ENCODE peak calls at places on chromosomes 7 and 10, in eight cellular contexts. X is HFFc6, S is astrocyte, K is glutamatergic neuron, E is heart right ventricle, V is A673, G is endothelial cell, R is HL-60. H is an unnamed sample.
A peak's percentile ranks its signal among the peaks of the same experiment; 100 is the strongest.

GRCh38 chr10:132373241-132373955 is 23.6 kb upstream of the PWWP2B start:
- DNase-seq in R (no peak), X (no peak), S (no peak), G (no peak), K (peak; percentile 13), E (no peak), V (no peak), H (no peak)

GRCh38 chr7:50560865-50561351 is 4.3 kb downstream of the DDC start:
- DNase-seq in S (no peak), G (no peak), K (peak; percentile 45), R (no peak), X (no peak), V (no peak), E (peak; percentile 31), H (peak; percentile 21)

GRCh38 chr7:32785365-32785764 is 106.2 kb downstream of the KBTBD2 start:
- DNase-seq in V (no peak), X (no peak), S (no peak), G (no peak), E (peak; percentile 18), K (no peak), R (no peak), H (no peak)

GRCh38 chr10:15043674-15044073 is at the start of gene OLAH:
- DNase-seq in E (no peak), G (no peak), X (no peak), R (no peak), S (no peak), K (no peak), V (peak; percentile 39), H (no peak)

GRCh38 chr7:94400643-94401042 is 5.9 kb downstream of the COL1A2 start:
- DNase-seq in G (no peak), K (no peak), V (peak; percentile 52), E (no peak), S (no peak), R (no peak), X (no peak), H (no peak)

GRCh38 chr10:126247454-126247975 is 140.8 kb downstream of the ADAM12 start:
- DNase-seq in S (peak; percentile 100), R (no peak), G (no peak), X (peak; percentile 99), V (peak; percentile 23), E (peak; percentile 42), K (no peak), H (no peak)

GRCh38 chr10:132107947-132108877 is 42.5 kb downstream of the JAKMIP3 start:
- DNase-seq in G (no peak), X (no peak), V (no peak), E (no peak), S (no peak), R (no peak), K (no peak), H (no peak)

GRCh38 chr7:45720989-45721388 is 146.8 kb downstream of the ADCY1 start:
- DNase-seq in R (no peak), S (no peak), E (no peak), X (no peak), K (no peak), G (no peak), V (no peak), H (no peak)

GRCh38 chr7:122416316-122416925 is 111.9 kb upstream of the FEZF1 start:
- DNase-seq in X (no peak), R (no peak), E (no peak), V (no peak), S (peak; percentile 39), K (no peak), G (no peak), H (no peak)

GRCh38 chr10:28327494-28327886 is 24.6 kb upstream of the MPP7 start:
- DNase-seq in E (no peak), S (peak; percentile 73), R (no peak), V (no peak), K (no peak), G (no peak), X (peak; percentile 46), H (no peak)

GRCh38 chr7:154252046-154252445 is 199.8 kb downstream of the DPP6 start:
- DNase-seq in E (no peak), X (no peak), G (no peak), R (no peak), V (no peak), K (no peak), S (no peak), H (no peak)

GRCh38 chr7:24069751-24070150 is 214.2 kb upstream of the NPY start:
- DNase-seq in R (no peak), G (no peak), S (no peak), V (no peak), K (no peak), E (no peak), X (no peak), H (no peak)

GRCh38 chr10:132533571-132534260 is 3.9 kb upstream of the INPP5A start:
- DNase-seq in S (no peak), X (no peak), K (no peak), G (no peak), R (no peak), V (no peak), E (no peak), H (peak; percentile 1)

GRCh38 chr10:42149722-42150427 is 488.5 kb downstream of the ZNF33B start:
- DNase-seq in G (no peak), R (no peak), K (no peak), E (peak; percentile 3), V (no peak), X (no peak), S (no peak), H (no peak)

GRCh38 chr10:47062801-47063200 is 151.6 kb downstream of the PTPN20 start:
- DNase-seq in X (no peak), E (no peak), R (no peak), S (no peak), V (no peak), G (no peak), K (no peak), H (no peak)

GRCh38 chr10:60192986-60193385 is 196.7 kb downstream of the ANK3 start:
- DNase-seq in V (peak; percentile 19), K (no peak), E (no peak), S (no peak), X (no peak), R (no peak), G (no peak), H (no peak)

GRCh38 chr10:80464557-80465466 is 10.7 kb downstream of the TSPAN14 start:
- DNase-seq in V (peak; percentile 40), R (no peak), G (peak; percentile 62), K (no peak), E (peak; percentile 35), X (no peak), S (peak; percentile 43), H (peak; percentile 34)

GRCh38 chr10:34644245-34644644 is 170.9 kb downstream of the PARD3 start:
- DNase-seq in E (peak; percentile 37), K (peak; percentile 61), R (no peak), X (no peak), S (no peak), V (no peak), G (no peak), H (no peak)

DNA sequence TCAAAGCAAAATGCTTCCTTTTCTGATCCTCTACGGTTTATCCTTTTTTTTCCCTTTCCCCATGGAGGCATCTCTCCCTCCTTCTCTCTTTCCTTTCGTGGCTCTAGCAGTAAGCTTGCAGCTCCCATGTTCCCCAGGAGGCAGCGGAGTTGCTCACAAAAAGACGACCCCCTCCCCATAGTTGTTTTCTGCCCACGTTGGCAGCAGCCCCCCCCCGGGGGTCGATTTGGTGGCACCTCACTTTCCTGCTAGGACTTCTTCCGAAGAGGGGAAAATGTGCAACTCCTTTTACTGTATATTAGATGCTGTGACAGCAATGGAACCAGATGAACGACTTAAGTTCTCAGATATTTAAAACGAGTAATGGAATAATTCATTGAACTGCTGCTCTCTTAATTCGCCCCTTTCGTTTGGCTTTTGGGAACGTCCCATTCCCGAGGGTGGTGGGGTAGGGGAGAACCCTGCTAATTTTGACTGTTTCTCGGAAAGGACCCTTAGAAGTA is 832 bp downstream of the CAPZA2 start:
- DNase-seq in X (no peak), E (no peak), V (peak; percentile 33), G (peak; percentile 19), R (no peak), K (peak; percentile 28), S (no peak), H (peak; percentile 25)
- TF ChIP-seq CTCF in X (no peak), E (peak; percentile 26), V (no peak), G (no peak), R (no peak), K (no peak), S (no peak), H (no peak)

DNA sequence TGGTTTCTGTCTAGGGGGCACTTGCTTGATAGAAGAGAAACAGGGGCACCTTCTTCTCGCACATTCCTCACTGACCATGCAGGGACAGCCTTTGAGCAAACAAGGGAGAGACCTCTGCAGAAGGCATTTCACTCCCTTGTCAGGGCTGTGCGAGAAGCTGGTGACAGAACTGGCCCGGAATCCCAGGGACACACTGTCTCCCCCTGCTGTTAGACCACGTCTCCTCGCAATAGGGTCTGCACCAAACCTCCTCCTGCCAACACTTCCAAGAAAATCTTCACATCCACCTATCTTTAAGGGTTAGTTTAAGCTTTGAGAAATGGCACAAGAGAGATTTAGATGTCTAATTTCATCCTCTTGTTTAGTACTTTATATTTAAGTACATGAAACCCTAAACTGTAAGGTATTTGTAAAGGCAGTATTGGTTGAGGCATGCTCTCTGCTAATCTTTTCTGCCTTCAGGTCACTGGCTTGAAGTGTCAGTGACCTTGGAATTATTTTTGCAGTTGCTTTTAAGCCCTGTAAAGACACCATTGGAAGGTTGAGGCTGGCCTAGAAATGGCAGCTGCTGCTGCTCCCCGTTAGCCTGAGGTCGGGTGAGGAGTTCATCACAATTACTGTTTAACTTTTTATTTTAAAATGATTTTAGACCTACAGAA is 37.0 kb downstream of the RBM20 start:
- DNase-seq in G (peak; percentile 66), K (peak; percentile 78), X (peak; percentile 6), V (peak; percentile 77), R (peak; percentile 25), S (no peak), E (peak; percentile 23), H (peak; percentile 67)
- TF ChIP-seq CTCF in G (peak; percentile 56), K (peak; percentile 54), X (peak; percentile 74), V (peak; percentile 84), R (peak; percentile 30), S (peak; percentile 57), E (peak; percentile 64), H (peak; percentile 71)

DNA sequence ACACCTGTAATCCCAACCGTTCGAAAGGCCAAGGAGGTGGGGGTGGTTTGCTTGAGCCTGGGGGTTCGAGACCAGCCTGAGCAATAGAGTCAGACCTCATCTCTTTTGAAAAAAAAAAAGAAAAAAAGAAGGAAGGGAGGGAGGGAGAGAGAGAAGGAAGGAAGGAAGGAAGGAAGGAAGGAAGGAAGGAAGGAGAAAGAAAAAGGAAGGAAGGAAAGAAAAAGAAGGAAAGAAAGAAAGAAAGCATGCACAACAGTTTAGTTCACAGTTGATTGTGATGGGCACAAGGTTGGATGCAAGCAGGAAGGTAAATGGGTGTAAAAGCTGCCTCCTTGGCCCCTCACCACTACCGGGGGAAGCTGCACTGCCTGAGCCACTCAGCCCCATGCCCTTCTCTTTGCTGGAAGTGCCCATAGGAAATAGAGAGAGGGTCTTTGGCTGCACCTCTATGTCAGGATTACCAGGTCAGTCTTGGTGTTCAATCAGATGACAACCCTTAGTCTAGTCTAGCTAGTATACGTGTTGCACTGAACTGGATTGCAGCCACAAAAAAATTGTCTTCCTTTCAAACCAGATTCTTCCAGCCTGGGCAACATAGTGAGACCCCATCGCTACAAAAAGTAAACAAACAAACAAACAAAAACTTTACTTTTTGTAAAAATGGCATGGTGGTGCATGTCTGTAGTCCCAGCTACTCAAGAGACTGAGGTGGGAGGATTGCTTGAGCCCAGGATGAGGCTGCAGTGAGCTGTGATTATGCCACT is 20.0 kb downstream of the MAP3K8 start:
- DNase-seq in R (no peak), G (no peak), E (no peak), X (no peak), K (no peak), S (no peak), V (no peak), H (no peak)
- TF ChIP-seq CTCF in R (no peak), G (no peak), E (no peak), X (no peak), K (no peak), S (no peak), V (no peak), H (no peak)

GRCh38 chr7:115600196-115600595 is 430.4 kb downstream of the TFEC start:
- DNase-seq in K (no peak), X (no peak), G (no peak), V (no peak), E (no peak), S (no peak), R (no peak), H (no peak)
- TF ChIP-seq CTCF in K (no peak), X (no peak), G (no peak), V (no peak), E (no peak), S (no peak), R (no peak), H (no peak)

H was measured in nephron progenitor cell.